ENCODE peak calls at places on chromosomes 16 and 17, in ten cellular contexts. C, O, J, I, G, S, F, U, N and R are unnamed samples.

GRCh38 chr16:78264642-78265041 is 165.2 kb downstream of the WWOX start:
- DNase-seq in C (no peak), O (no peak), J (no peak), I (no peak), G (no peak), S (no peak), F (no peak), U (no peak), N (no peak), R (no peak)

GRCh38 chr16:12896562-12896961 is 4.8 kb upstream of the SHISA9 start:
- DNase-seq in C (no peak), O (peak; percentile 24), J (no peak), I (no peak), G (no peak), S (peak; percentile 17), F (no peak), U (no peak), N (peak; percentile 15), R (no peak)

GRCh38 chr16:17227278-17227677 is 243.5 kb downstream of the XYLT1 start:
- DNase-seq in C (no peak), O (peak; percentile 30), J (no peak), I (no peak), G (no peak), S (no peak), F (no peak), U (no peak), N (no peak), R (no peak)

GRCh38 chr16:24288516-24288915 is 32.4 kb downstream of the CACNG3 start:
- DNase-seq in C (no peak), O (no peak), J (no peak), I (no peak), G (no peak), S (no peak), F (no peak), U (no peak), N (no peak), R (no peak)

GRCh38 chr16:28967156-28967555 is 7.4 kb upstream of the SPNS1 start:
- DNase-seq in C (no peak), O (no peak), J (no peak), I (no peak), G (no peak), S (no peak), F (no peak), U (no peak), N (no peak), R (no peak)

GRCh38 chr16:86956437-86956836 is 360.8 kb downstream of the C16orf95 start:
- DNase-seq in C (no peak), O (no peak), J (no peak), I (no peak), G (no peak), S (no peak), F (no peak), U (no peak), N (no peak), R (no peak)

GRCh38 chr16:28259091-28259780 is 33.1 kb upstream of the SBK1 start:
- DNase-seq in C (no peak), O (no peak), J (no peak), I (no peak), G (no peak), S (no peak), F (no peak), U (no peak), N (no peak), R (no peak)

GRCh38 chr16:86883583-86884188 is 305.3 kb downstream of the FOXL1 start:
- DNase-seq in C (no peak), O (no peak), J (no peak), I (no peak), G (no peak), S (no peak), F (no peak), U (no peak), N (no peak), R (no peak)

GRCh38 chr16:75218256-75219076 is at the start of gene CTRB1:
- DNase-seq in C (no peak), O (no peak), J (no peak), I (no peak), G (no peak), S (no peak), F (no peak), U (no peak), N (no peak), R (no peak)

GRCh38 chr16:87550510-87550961 is 51.8 kb upstream of the JPH3 start:
- DNase-seq in C (peak; percentile 78), O (peak; percentile 79), J (no peak), I (peak; percentile 31), G (no peak), S (no peak), F (peak; percentile 78), U (no peak), N (peak; percentile 57), R (no peak)

GRCh38 chr16:12661656-12662172 is 142.0 kb downstream of the CPPED1 start:
- DNase-seq in C (no peak), O (peak; percentile 79), J (no peak), I (no peak), G (no peak), S (no peak), F (no peak), U (no peak), N (peak; percentile 24), R (no peak)

GRCh38 chr17:77842906-77843249 is 115.6 kb upstream of the TNRC6C start:
- DNase-seq in C (no peak), O (no peak), J (no peak), I (no peak), G (no peak), S (no peak), F (no peak), U (no peak), N (no peak), R (no peak)

GRCh38 chr16:74936902-74937560 is 47.9 kb downstream of the WDR59 start:
- DNase-seq in C (no peak), O (no peak), J (no peak), I (no peak), G (peak; percentile 68), S (peak; percentile 31), F (peak; percentile 41), U (no peak), N (peak; percentile 75), R (peak; percentile 36)

GRCh38 chr16:17529982-17530760 is 59.4 kb upstream of the XYLT1 start:
- DNase-seq in C (no peak), O (no peak), J (no peak), I (peak; percentile 53), G (no peak), S (no peak), F (no peak), U (no peak), N (no peak), R (no peak)

GRCh38 chr16:82405696-82406095 is 221.1 kb upstream of the CDH13 start:
- DNase-seq in C (no peak), O (no peak), J (no peak), I (no peak), G (no peak), S (no peak), F (no peak), U (no peak), N (no peak), R (no peak)

GRCh38 chr16:27421961-27422740 is 20.2 kb downstream of the IL21R start:
- DNase-seq in C (no peak), O (no peak), J (no peak), I (no peak), G (no peak), S (no peak), F (no peak), U (no peak), N (no peak), R (no peak)

GRCh38 chr17:15261063-15261817 is 3.9 kb downstream of the PMP22 start:
- DNase-seq in C (peak; percentile 75), O (peak; percentile 64), J (no peak), I (no peak), G (peak; percentile 53), S (no peak), F (peak; percentile 62), U (peak; percentile 45), N (peak; percentile 58), R (no peak)

GRCh38 chr17:37360632-37361031 is 15.2 kb upstream of the C17orf78 start:
- DNase-seq in C (no peak), O (no peak), J (no peak), I (no peak), G (peak; percentile 32), S (no peak), F (peak; percentile 10), U (no peak), N (no peak), R (no peak)

GRCh38 chr17:48100160-48100559 is 1.1 kb downstream of the CBX1 start:
- DNase-seq in C (no peak), O (no peak), J (no peak), I (no peak), G (peak; percentile 21), S (peak; percentile 26), F (peak; percentile 44), U (peak; percentile 30), N (peak; percentile 8), R (no peak)